ENCODE peak calls at places on chromosomes 13 and 19, in seven cellular contexts. One of them, this sample, is unnamed.

GRCh38 chr19:1860133-1860775 is 3.1 kb downstream of the KLF16 start:
- DNase-seq in cardiac muscle cell: peak; percentile 87
- DNase-seq in IMR-90: peak; percentile 81
- DNase-seq in thoracic aorta: no peak
- DNase-seq in body of pancreas: peak; percentile 72
- DNase-seq in CD8-positive, alpha-beta T cell: peak; percentile 53
- DNase-seq in stomach: no peak
- DNase-seq in this sample: peak; percentile 67

GRCh38 chr19:16226878-16227836 is 29.4 kb downstream of the AP1M1 start:
- DNase-seq in stomach: no peak
- DNase-seq in thoracic aorta: no peak
- DNase-seq in IMR-90: no peak
- DNase-seq in CD8-positive, alpha-beta T cell: no peak
- DNase-seq in cardiac muscle cell: no peak
- DNase-seq in body of pancreas: no peak
- DNase-seq in this sample: no peak

GRCh38 chr13:36712785-36713184 is 39.0 kb downstream of the SERTM1 start:
- DNase-seq in cardiac muscle cell: peak; percentile 63
- DNase-seq in thoracic aorta: no peak
- DNase-seq in CD8-positive, alpha-beta T cell: no peak
- DNase-seq in IMR-90: peak; percentile 5
- DNase-seq in stomach: no peak
- DNase-seq in body of pancreas: no peak
- DNase-seq in this sample: no peak

GRCh38 chr19:16197188-16197621 is 506 bp upstream of the AP1M1 start:
- DNase-seq in IMR-90: peak; percentile 92
- DNase-seq in body of pancreas: no peak
- DNase-seq in stomach: no peak
- DNase-seq in cardiac muscle cell: peak; percentile 58
- DNase-seq in CD8-positive, alpha-beta T cell: no peak
- DNase-seq in thoracic aorta: no peak
- DNase-seq in this sample: no peak

GRCh38 chr13:65112123-65113075 is 2117.7 kb downstream of the PCDH9 start:
- DNase-seq in cardiac muscle cell: no peak
- DNase-seq in thoracic aorta: no peak
- DNase-seq in stomach: no peak
- DNase-seq in IMR-90: peak; percentile 55
- DNase-seq in body of pancreas: no peak
- DNase-seq in CD8-positive, alpha-beta T cell: no peak
- DNase-seq in this sample: no peak

GRCh38 chr19:15107056-15108010 is at the start of gene SYDE1:
- DNase-seq in CD8-positive, alpha-beta T cell: no peak
- DNase-seq in thoracic aorta: no peak
- DNase-seq in IMR-90: peak; percentile 55
- DNase-seq in stomach: no peak
- DNase-seq in cardiac muscle cell: peak; percentile 80
- DNase-seq in body of pancreas: peak; percentile 41
- DNase-seq in this sample: peak; percentile 64

GRCh38 chr13:95615539-95615938 is 29.0 kb downstream of the DZIP1 start:
- DNase-seq in CD8-positive, alpha-beta T cell: no peak
- DNase-seq in cardiac muscle cell: no peak
- DNase-seq in IMR-90: no peak
- DNase-seq in stomach: no peak
- DNase-seq in thoracic aorta: no peak
- DNase-seq in body of pancreas: peak; percentile 26
- DNase-seq in this sample: no peak

GRCh38 chr19:2834294-2834871 is 6.9 kb upstream of the ZNF555 start:
- DNase-seq in stomach: no peak
- DNase-seq in body of pancreas: no peak
- DNase-seq in cardiac muscle cell: no peak
- DNase-seq in thoracic aorta: no peak
- DNase-seq in CD8-positive, alpha-beta T cell: no peak
- DNase-seq in IMR-90: no peak
- DNase-seq in this sample: no peak

GRCh38 chr19:47215581-47215980 is 15.4 kb downstream of the BBC3 start:
- DNase-seq in cardiac muscle cell: no peak
- DNase-seq in thoracic aorta: no peak
- DNase-seq in stomach: no peak
- DNase-seq in IMR-90: no peak
- DNase-seq in CD8-positive, alpha-beta T cell: no peak
- DNase-seq in body of pancreas: no peak
- DNase-seq in this sample: no peak

GRCh38 chr19:18300930-18301717 is 19.7 kb upstream of the JUND start:
- DNase-seq in cardiac muscle cell: peak; percentile 52
- DNase-seq in stomach: peak; percentile 86
- DNase-seq in IMR-90: peak; percentile 62
- DNase-seq in thoracic aorta: peak; percentile 80
- DNase-seq in body of pancreas: peak; percentile 86
- DNase-seq in CD8-positive, alpha-beta T cell: no peak
- DNase-seq in this sample: no peak

GRCh38 chr19:18456279-18456678 is 18.3 kb upstream of the ISYNA1 start:
- DNase-seq in stomach: no peak
- DNase-seq in body of pancreas: no peak
- DNase-seq in thoracic aorta: no peak
- DNase-seq in IMR-90: no peak
- DNase-seq in cardiac muscle cell: no peak
- DNase-seq in CD8-positive, alpha-beta T cell: no peak
- DNase-seq in this sample: no peak

GRCh38 chr13:99559560-99559959 is 58.3 kb downstream of the TM9SF2 start:
- DNase-seq in body of pancreas: no peak
- DNase-seq in stomach: no peak
- DNase-seq in CD8-positive, alpha-beta T cell: no peak
- DNase-seq in IMR-90: no peak
- DNase-seq in thoracic aorta: no peak
- DNase-seq in cardiac muscle cell: no peak
- DNase-seq in this sample: no peak

GRCh38 chr19:5956728-5957127 is 21.2 kb downstream of the RANBP3 start:
- DNase-seq in stomach: no peak
- DNase-seq in IMR-90: no peak
- DNase-seq in body of pancreas: peak; percentile 47
- DNase-seq in thoracic aorta: no peak
- DNase-seq in cardiac muscle cell: no peak
- DNase-seq in CD8-positive, alpha-beta T cell: no peak
- DNase-seq in this sample: no peak
- H3K4me1 ChIP-seq in stomach: peaks cover 97% of the 10 kb centered on the region
- H3K4me1 ChIP-seq in IMR-90: peaks cover 57% of the 10 kb centered on the region
- H3K4me1 ChIP-seq in body of pancreas: peaks cover 97% of the 10 kb centered on the region
- H3K4me1 ChIP-seq in thoracic aorta: peaks cover 45% of the 10 kb centered on the region
- H3K4me1 ChIP-seq in cardiac muscle cell: peaks cover 92% of the 10 kb centered on the region
- H3K4me1 ChIP-seq in CD8-positive, alpha-beta T cell: peaks cover 74% of the 10 kb centered on the region
- H3K4me1 ChIP-seq in this sample: peaks cover 46% of the 10 kb centered on the region

DNA sequence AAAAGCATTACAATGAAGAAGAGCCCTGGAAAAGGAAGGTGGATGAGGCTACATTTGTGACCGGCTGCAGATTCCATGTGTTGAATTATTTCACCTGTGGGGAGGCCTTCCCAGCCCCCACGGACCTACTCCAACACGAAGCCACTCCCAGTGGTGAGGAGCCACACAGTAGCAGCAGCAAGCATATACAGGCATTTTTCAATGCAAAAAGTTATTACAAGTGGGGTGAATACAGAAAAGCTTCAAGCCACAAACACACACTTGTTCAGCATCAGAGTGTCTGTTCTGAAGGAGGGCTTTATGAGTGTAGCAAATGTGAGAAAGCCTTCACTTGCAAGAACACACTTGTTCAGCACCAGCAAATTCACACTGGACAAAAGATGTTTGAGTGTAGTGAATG is 5.0 kb downstream of the ZNF551 start:
- DNase-seq in body of pancreas: no peak
- DNase-seq in CD8-positive, alpha-beta T cell: no peak
- DNase-seq in thoracic aorta: no peak
- DNase-seq in cardiac muscle cell: no peak
- DNase-seq in stomach: no peak
- DNase-seq in IMR-90: no peak
- DNase-seq in this sample: no peak
- H3K36me3 ChIP-seq in body of pancreas: peaks cover 18% of the 10 kb centered on the region
- H3K36me3 ChIP-seq in CD8-positive, alpha-beta T cell: peaks cover 40% of the 10 kb centered on the region
- H3K36me3 ChIP-seq in thoracic aorta: peaks cover 49% of the 10 kb centered on the region
- H3K36me3 ChIP-seq in cardiac muscle cell: peaks cover 9% of the 10 kb centered on the region
- H3K36me3 ChIP-seq in stomach: peaks cover 77% of the 10 kb centered on the region
- H3K36me3 ChIP-seq in IMR-90: peaks cover 49% of the 10 kb centered on the region
- H3K36me3 ChIP-seq in this sample: peaks cover 56% of the 10 kb centered on the region

GRCh38 chr19:42528354-42529247 is at the start of gene CEACAM1:
- DNase-seq in body of pancreas: peak; percentile 36
- DNase-seq in CD8-positive, alpha-beta T cell: peak; percentile 44
- DNase-seq in thoracic aorta: no peak
- DNase-seq in IMR-90: no peak
- DNase-seq in stomach: peak; percentile 79
- DNase-seq in cardiac muscle cell: peak; percentile 53
- DNase-seq in this sample: no peak
- H3K4me3 ChIP-seq in body of pancreas: no peak within 1 kb of the TSS
- H3K4me3 ChIP-seq in CD8-positive, alpha-beta T cell: peak within 1 kb of the TSS; percentile 45
- H3K4me3 ChIP-seq in thoracic aorta: no peak within 1 kb of the TSS
- H3K4me3 ChIP-seq in IMR-90: no peak within 1 kb of the TSS
- H3K4me3 ChIP-seq in stomach: peak within 1 kb of the TSS; percentile 24
- H3K4me3 ChIP-seq in cardiac muscle cell: no peak within 1 kb of the TSS
- H3K4me3 ChIP-seq in this sample: no peak within 1 kb of the TSS

GRCh38 chr19:41861098-41861768 is 1.2 kb downstream of the RPS19 start:
- DNase-seq in cardiac muscle cell: no peak
- DNase-seq in IMR-90: no peak
- DNase-seq in stomach: no peak
- DNase-seq in body of pancreas: no peak
- DNase-seq in CD8-positive, alpha-beta T cell: no peak
- DNase-seq in thoracic aorta: no peak
- DNase-seq in this sample: no peak

GRCh38 chr19:41859618-41860418 is at the start of gene RPS19:
- DNase-seq in cardiac muscle cell: peak; percentile 99
- DNase-seq in CD8-positive, alpha-beta T cell: peak; percentile 99
- DNase-seq in IMR-90: peak; percentile 98
- DNase-seq in stomach: peak; percentile 99
- DNase-seq in thoracic aorta: peak; percentile 89
- DNase-seq in body of pancreas: peak; percentile 98
- DNase-seq in this sample: peak; percentile 94

GRCh38 chr19:41859213-41859617 is 840 bp upstream of the RPS19 start:
- DNase-seq in CD8-positive, alpha-beta T cell: no peak
- DNase-seq in thoracic aorta: no peak
- DNase-seq in IMR-90: no peak
- DNase-seq in body of pancreas: no peak
- DNase-seq in stomach: no peak
- DNase-seq in cardiac muscle cell: no peak
- DNase-seq in this sample: no peak

GRCh38 chr19:41861846-41862245 is 1.8 kb downstream of the RPS19 start:
- DNase-seq in stomach: no peak
- DNase-seq in thoracic aorta: no peak
- DNase-seq in body of pancreas: no peak
- DNase-seq in cardiac muscle cell: no peak
- DNase-seq in IMR-90: no peak
- DNase-seq in CD8-positive, alpha-beta T cell: no peak
- DNase-seq in this sample: no peak

DNA sequence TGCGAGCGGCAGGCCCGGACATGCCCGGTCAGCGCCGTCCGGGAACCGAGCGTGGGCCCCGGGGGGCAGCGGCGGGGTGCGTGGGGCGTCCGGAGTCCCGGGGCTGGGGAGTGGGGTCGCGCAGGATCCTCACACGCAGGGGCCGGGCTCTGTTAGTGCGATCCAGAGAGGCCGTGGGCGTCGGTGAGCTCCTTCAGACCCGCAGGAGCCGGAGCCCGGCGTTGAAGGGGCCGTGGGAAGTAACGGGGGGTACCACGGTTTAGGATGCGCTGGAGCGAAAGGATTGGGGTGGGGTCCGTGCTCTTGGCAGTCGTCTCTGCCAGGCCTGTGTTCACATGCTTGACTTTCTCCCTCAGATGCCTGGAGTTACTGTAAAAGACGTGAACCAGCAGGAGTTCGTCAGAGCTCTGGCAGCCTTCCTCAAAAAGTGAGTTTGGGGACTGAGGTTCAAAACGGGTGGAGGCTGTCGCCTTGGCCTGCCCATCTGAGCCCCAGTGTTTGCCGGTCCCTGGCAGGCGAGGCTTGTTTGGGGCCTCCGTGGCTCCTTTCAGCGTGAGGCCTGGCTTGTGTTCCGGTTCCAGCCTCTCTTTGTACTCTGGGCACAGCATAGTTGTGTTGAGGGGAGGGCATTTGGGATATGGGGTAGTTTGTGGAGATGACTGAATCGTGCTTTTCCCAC is 503 bp downstream of the RPS19 start:
- DNase-seq in stomach: no peak
- DNase-seq in cardiac muscle cell: peak; percentile 31
- DNase-seq in body of pancreas: no peak
- DNase-seq in thoracic aorta: no peak
- DNase-seq in CD8-positive, alpha-beta T cell: peak; percentile 27
- DNase-seq in IMR-90: no peak
- DNase-seq in this sample: no peak
- H3K4me1 ChIP-seq in stomach: peaks cover 27% of the 10 kb centered on the region
- H3K4me1 ChIP-seq in cardiac muscle cell: peaks cover 10% of the 10 kb centered on the region
- H3K4me1 ChIP-seq in body of pancreas: peaks cover 47% of the 10 kb centered on the region
- H3K4me1 ChIP-seq in thoracic aorta: peaks cover 22% of the 10 kb centered on the region
- H3K4me1 ChIP-seq in CD8-positive, alpha-beta T cell: peaks cover 52% of the 10 kb centered on the region
- H3K4me1 ChIP-seq in IMR-90: peaks cover 12% of the 10 kb centered on the region
- H3K4me1 ChIP-seq in this sample: peaks cover 31% of the 10 kb centered on the region

DNA sequence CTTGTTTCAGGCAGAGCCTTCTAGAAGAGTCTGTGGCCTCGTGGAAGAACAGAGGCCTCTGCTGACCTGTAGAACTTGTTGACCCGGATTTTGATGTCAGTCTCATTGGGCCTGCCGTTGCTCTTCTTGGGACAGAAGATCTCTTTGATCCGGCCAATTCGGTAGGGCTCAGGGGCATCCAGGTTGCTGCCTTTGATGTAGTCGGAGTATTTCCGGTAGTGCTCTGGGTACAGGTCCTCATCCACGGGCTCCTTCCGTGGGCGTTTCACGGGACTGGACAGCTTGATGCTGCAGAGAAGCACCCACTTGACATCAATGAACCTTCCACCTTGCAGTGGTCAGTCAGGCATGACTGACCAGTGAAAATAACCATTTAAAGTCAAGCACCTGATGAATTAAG is 24.0 kb upstream of the EIF3G start:
- DNase-seq in cardiac muscle cell: no peak
- DNase-seq in stomach: no peak
- DNase-seq in body of pancreas: no peak
- DNase-seq in IMR-90: no peak
- DNase-seq in CD8-positive, alpha-beta T cell: no peak
- DNase-seq in thoracic aorta: no peak
- DNase-seq in this sample: no peak
- H3K36me3 ChIP-seq in cardiac muscle cell: peaks cover 61% of the 10 kb centered on the region
- H3K36me3 ChIP-seq in stomach: peaks cover 100% of the 10 kb centered on the region
- H3K36me3 ChIP-seq in body of pancreas: peaks cover 29% of the 10 kb centered on the region
- H3K36me3 ChIP-seq in IMR-90: peaks cover 75% of the 10 kb centered on the region
- H3K36me3 ChIP-seq in CD8-positive, alpha-beta T cell: peaks cover 52% of the 10 kb centered on the region
- H3K36me3 ChIP-seq in thoracic aorta: peaks cover 62% of the 10 kb centered on the region
- H3K36me3 ChIP-seq in this sample: peaks cover 90% of the 10 kb centered on the region

This sample was measured in HAP-1.